ENCODE peak calls at places on chromosome 5, in five cellular contexts. G, H, N, R and V are unnamed samples.

GRCh38 chr5:164422400-164422799 is 917.0 kb downstream of the MAT2B start:
- DNase-seq in G (peak), R (peak), N (no peak), H (no peak), V (peak)

GRCh38 chr5:81187885-81188284 is 45.2 kb upstream of the CKMT2 start:
- DNase-seq in H (no peak), G (no peak), R (no peak), N (no peak), V (no peak)

GRCh38 chr5:43389679-43390329 is 22.4 kb downstream of the CCL28 start:
- DNase-seq in N (peak), G (peak), R (peak), H (peak), V (peak)

GRCh38 chr5:105163547-105163946 is 1601.0 kb upstream of the NUDT12 start:
- DNase-seq in N (no peak), G (no peak), R (no peak), H (no peak), V (no peak)

GRCh38 chr5:134209477-134210240 is 16.2 kb downstream of the PPP2CA start:
- DNase-seq in G (no peak), H (no peak), R (no peak), N (no peak), V (no peak)

GRCh38 chr5:179165421-179166170 is 105.4 kb downstream of the ZNF354C start:
- DNase-seq in R (no peak), G (no peak), N (no peak), H (no peak), V (no peak)

GRCh38 chr5:176535655-176536131 is 1.5 kb downstream of the RNF44 start:
- DNase-seq in R (no peak), H (no peak), G (peak), N (no peak), V (no peak)

GRCh38 chr5:108311682-108312081 is 70.2 kb downstream of the FBXL17 start:
- DNase-seq in N (no peak), R (no peak), H (no peak), G (no peak), V (no peak)

GRCh38 chr5:176524138-176524537 is 13.1 kb downstream of the RNF44 start:
- DNase-seq in N (no peak), R (no peak), G (no peak), H (no peak), V (no peak)

GRCh38 chr5:108924457-108924961 is 176.8 kb downstream of the FER start:
- DNase-seq in H (no peak), G (no peak), R (no peak), N (peak), V (no peak)

GRCh38 chr5:76785493-76785892 is 33.3 kb upstream of the F2RL1 start:
- DNase-seq in G (peak), R (no peak), N (peak), H (peak), V (no peak)

GRCh38 chr5:134527156-134527960 is 1.9 kb downstream of the JADE2 start:
- DNase-seq in G (peak), R (peak), N (no peak), H (peak), V (peak)

GRCh38 chr5:58188287-58188651 is 271.6 kb downstream of the PLK2 start:
- DNase-seq in N (peak), R (no peak), H (peak), G (peak), V (no peak)
- H2AFZ ChIP-seq in N (peak), R (no peak), H (no peak), G (peak), V (peak)

GRCh38 chr5:113489299-113489698 is 1.0 kb upstream of the MCC start:
- DNase-seq in R (no peak), N (peak), H (peak), G (peak), V (no peak)

GRCh38 chr5:113490317-113490716 is 2.1 kb upstream of the MCC start:
- DNase-seq in G (no peak), N (no peak), H (no peak), R (no peak), V (no peak)

GRCh38 chr5:113487779-113488644 is at the start of gene MCC:
- DNase-seq in H (peak), G (peak), N (peak), R (peak), V (peak)

GRCh38 chr5:113488645-113489184 is 462 bp upstream of the MCC start:
- DNase-seq in H (no peak), G (peak), R (no peak), N (peak), V (no peak)

DNA sequence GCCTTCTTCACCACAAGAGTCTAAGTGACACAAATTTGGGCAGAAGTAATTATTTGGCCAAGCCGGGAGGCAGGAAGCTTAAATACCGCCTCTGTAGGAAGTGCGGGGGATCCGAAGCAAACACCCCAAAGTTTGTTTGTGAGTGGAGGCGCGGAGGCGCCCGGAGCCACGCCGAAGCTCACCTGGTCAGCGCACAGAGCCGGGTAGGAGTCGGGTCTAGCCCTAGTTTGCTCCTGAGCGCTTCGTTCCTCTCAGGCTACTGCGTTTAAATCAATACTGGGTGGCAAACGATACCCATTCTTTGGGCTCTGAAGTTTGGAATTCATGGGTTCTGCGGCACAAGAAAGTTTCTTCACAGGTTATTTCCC is 858 bp downstream of the MCC start:
- DNase-seq in G (peak), H (peak), N (peak), R (peak), V (peak)
- H3K4me2 ChIP-seq in G (peak), H (peak), N (peak), R (peak), V (peak)

GRCh38 chr5:68711311-68712200 is 382.3 kb upstream of the SLC30A5 start:
- DNase-seq in G (no peak), H (no peak), N (no peak), R (no peak), V (no peak)
- H2AFZ ChIP-seq in G (no peak), H (no peak), N (no peak), R (no peak), V (peak)

GRCh38 chr5:66513130-66513529 is 83.1 kb upstream of the MAST4 start:
- DNase-seq in N (no peak), R (no peak), H (no peak), G (no peak), V (no peak)
- H3K4me2 ChIP-seq in N (no peak), R (no peak), H (no peak), G (no peak), V (no peak)

DNA sequence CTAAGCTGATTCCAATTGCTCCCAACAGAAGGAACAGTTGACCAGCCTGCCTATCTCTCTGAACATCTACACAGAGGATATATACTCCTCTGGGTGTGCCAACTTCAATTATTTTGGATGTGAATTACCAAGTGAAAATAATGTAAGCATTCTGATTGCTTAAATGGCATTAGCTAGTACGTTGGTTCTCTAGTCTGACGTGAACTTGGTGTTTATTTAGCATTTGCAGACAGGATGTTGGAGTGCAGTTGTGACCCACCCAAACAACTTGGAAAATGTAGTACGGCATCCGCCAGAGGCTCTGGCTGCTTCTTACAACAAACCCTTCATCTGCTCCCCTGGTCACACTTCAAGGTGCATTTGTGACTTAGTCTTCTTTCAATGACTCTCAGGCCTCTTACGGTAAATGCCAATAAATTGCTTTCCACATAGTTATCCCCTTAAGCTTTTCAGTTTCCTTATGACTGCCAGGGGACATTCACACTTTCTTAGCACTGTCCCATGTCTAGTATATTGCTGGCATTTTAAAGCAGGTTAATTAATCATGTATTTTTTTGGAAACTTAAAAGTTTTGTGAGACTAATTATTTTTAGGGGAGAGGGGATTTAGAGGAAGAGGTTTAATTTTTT is 616.5 kb downstream of the PDE4D start:
- DNase-seq in R (no peak), G (no peak), H (no peak), N (no peak), V (no peak)
- H2AFZ ChIP-seq in R (no peak), G (no peak), H (no peak), N (no peak), V (no peak)

GRCh38 chr5:95958308-95959014 is 3.2 kb downstream of the ELL2 start:
- DNase-seq in R (no peak), N (no peak), H (peak), G (peak), V (no peak)

GRCh38 chr5:95959964-95960801 is 1.5 kb downstream of the ELL2 start:
- DNase-seq in G (peak), H (peak), R (no peak), N (no peak), V (no peak)

GRCh38 chr5:95960802-95961616 is 642 bp downstream of the ELL2 start:
- DNase-seq in R (peak), H (peak), G (peak), N (no peak), V (peak)

GRCh38 chr5:95957804-95958203 is 3.8 kb downstream of the ELL2 start:
- DNase-seq in R (no peak), N (no peak), H (no peak), G (no peak), V (no peak)

DNA sequence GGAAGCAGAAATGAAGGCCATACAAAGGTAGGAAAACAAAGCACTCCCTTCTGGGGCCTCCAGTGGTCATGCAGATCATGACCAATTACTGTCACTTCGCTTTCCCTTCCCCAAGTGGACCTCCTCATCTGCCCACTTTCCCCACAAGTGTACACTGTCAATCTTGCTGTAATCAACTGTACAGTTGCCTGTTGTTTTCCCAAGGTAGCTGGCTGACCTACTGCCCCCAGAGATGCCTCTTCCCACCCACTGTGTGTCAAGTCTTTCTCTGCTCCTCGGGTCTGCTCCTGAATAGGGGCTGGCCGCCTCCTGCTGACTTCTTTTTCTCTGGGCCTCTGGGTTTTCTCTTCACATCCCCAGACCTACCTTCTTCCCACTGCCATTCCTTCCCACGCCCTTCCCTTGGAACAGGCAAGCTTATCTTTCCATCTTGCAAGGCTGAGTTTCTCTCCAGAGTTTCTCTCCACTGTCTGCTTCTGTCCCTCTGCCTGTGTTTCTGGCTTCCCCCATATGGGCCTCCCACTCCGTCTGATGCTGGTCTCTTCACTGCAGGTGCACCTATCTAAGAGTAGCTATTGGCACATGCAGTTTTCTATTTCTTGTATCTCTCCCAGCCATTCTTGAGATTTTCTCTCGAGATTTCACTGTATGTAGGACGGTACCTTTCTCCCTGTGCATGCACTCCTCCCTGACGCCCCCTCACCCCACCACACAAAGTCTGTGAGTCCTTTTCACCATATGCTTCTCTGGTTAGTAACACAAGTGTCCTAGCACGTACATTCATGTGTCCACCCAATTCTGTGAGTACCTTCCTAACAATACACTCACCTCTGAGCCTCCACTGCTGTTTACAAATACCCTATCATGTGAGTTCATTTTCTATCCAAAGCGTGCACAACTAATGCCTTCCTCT is 2.3 kb downstream of the ELL2 start:
- DNase-seq in H (peak), N (no peak), R (peak), G (peak), V (no peak)
- H3K4me2 ChIP-seq in H (peak), N (peak), R (peak), G (peak), V (peak)

GRCh38 chr5:10307206-10308148 is at the start of gene CMBL:
- DNase-seq in G (peak), N (peak), H (peak), R (peak), V (no peak)

GRCh38 chr5:10306806-10307205 is 896 bp downstream of the CMBL start:
- DNase-seq in H (no peak), N (no peak), R (no peak), G (no peak), V (no peak)

GRCh38 chr5:10311595-10312425 is 4.1 kb upstream of the CMBL start:
- DNase-seq in H (no peak), N (no peak), G (no peak), R (no peak), V (no peak)

GRCh38 chr5:10308844-10309243 is 1.1 kb upstream of the CMBL start:
- DNase-seq in R (peak), H (no peak), G (no peak), N (no peak), V (no peak)

GRCh38 chr5:10310073-10310779 is 2.5 kb upstream of the CMBL start:
- DNase-seq in N (peak), H (peak), R (peak), G (peak), V (no peak)
- H2AFZ ChIP-seq in N (peak), H (peak), R (no peak), G (no peak), V (no peak)

GRCh38 chr5:127015716-127016115 is 14.6 kb downstream of the MARCHF3 start:
- DNase-seq in H (no peak), R (no peak), N (no peak), G (no peak), V (no peak)

GRCh38 chr5:127022846-127023245 is 7.5 kb downstream of the MARCHF3 start:
- DNase-seq in R (no peak), G (no peak), H (no peak), N (no peak), V (no peak)

GRCh38 chr5:127014573-127014972 is 15.8 kb downstream of the MARCHF3 start:
- DNase-seq in R (no peak), H (no peak), G (no peak), N (no peak), V (no peak)

GRCh38 chr5:127025507-127025906 is 4.9 kb downstream of the MARCHF3 start:
- DNase-seq in H (no peak), N (no peak), G (no peak), R (no peak), V (no peak)

GRCh38 chr5:127019928-127020327 is 10.4 kb downstream of the MARCHF3 start:
- DNase-seq in G (no peak), H (no peak), N (no peak), R (no peak), V (no peak)
- H3K4me2 ChIP-seq in G (no peak), H (no peak), N (no peak), R (no peak), V (no peak)